ENCODE peak calls at places on chromosomes 12 and 14, in nine cellular contexts. W, X, H, E, C, N, U, G and J are unnamed samples.

GRCh38 chr12:111686574-111687105 is 787 bp downstream of the ACAD10 start:
- DNase-seq in W (peak; percentile 29), X (peak; percentile 2), H (no peak), E (no peak), C (no peak), N (no peak), U (no peak), G (no peak), J (no peak)

GRCh38 chr12:5096241-5096880 is 52.7 kb downstream of the KCNA5 start:
- DNase-seq in W (peak; percentile 81), X (no peak), H (no peak), E (no peak), C (no peak), N (no peak), U (no peak), G (no peak), J (no peak)

GRCh38 chr12:52130695-52131094 is 51.2 kb downstream of the SMIM41 start:
- DNase-seq in W (no peak), X (no peak), H (no peak), E (no peak), C (peak; percentile 38), N (no peak), U (no peak), G (no peak), J (no peak)

GRCh38 chr12:41981758-41982157 is 162.9 kb downstream of the GXYLT1 start:
- DNase-seq in W (peak; percentile 70), X (no peak), H (no peak), E (no peak), C (no peak), N (no peak), U (no peak), G (no peak), J (no peak)

GRCh38 chr14:24734917-24735500 is 101.0 kb upstream of the GZMB start:
- DNase-seq in W (peak; percentile 49), X (peak; percentile 81), H (peak; percentile 71), E (no peak), C (no peak), N (no peak), U (peak; percentile 83), G (peak; percentile 66), J (no peak)

GRCh38 chr12:132062481-132062880 is 81.6 kb downstream of the DDX51 start:
- DNase-seq in W (no peak), X (no peak), H (no peak), E (no peak), C (no peak), N (no peak), U (no peak), G (no peak), J (no peak)

GRCh38 chr14:52342849-52343606 is 28.9 kb downstream of the PTGER2 start:
- DNase-seq in W (peak; percentile 71), X (no peak), H (no peak), E (no peak), C (no peak), N (no peak), U (no peak), G (no peak), J (no peak)

GRCh38 chr14:25090716-25091454 is 40.9 kb upstream of the STXBP6 start:
- DNase-seq in W (peak; percentile 86), X (peak; percentile 74), H (peak; percentile 81), E (no peak), C (no peak), N (no peak), U (no peak), G (no peak), J (no peak)

GRCh38 chr12:122079038-122079531 is 529 bp downstream of the MLXIP start:
- DNase-seq in W (no peak), X (no peak), H (peak; percentile 44), E (no peak), C (peak; percentile 88), N (peak; percentile 66), U (peak; percentile 54), G (no peak), J (peak; percentile 59)

GRCh38 chr14:57291692-57292647 is 23.2 kb downstream of the AP5M1 start:
- DNase-seq in W (no peak), X (no peak), H (no peak), E (no peak), C (no peak), N (no peak), U (peak; percentile 79), G (no peak), J (no peak)

GRCh38 chr14:68135566-68135965 is 316.0 kb downstream of the RAD51B start:
- DNase-seq in W (peak; percentile 86), X (no peak), H (no peak), E (no peak), C (no peak), N (no peak), U (no peak), G (no peak), J (no peak)

GRCh38 chr14:67623114-67623513 is 3.4 kb downstream of the ARG2 start:
- DNase-seq in W (peak; percentile 48), X (no peak), H (no peak), E (no peak), C (no peak), N (no peak), U (no peak), G (no peak), J (no peak)

GRCh38 chr12:6382371-6382770 is 1.6 kb upstream of the LTBR start:
- DNase-seq in W (no peak), X (no peak), H (no peak), E (no peak), C (no peak), N (no peak), U (peak; percentile 40), G (no peak), J (no peak)

GRCh38 chr12:104859144-104859543 is 98.9 kb downstream of the SLC41A2 start:
- DNase-seq in W (peak; percentile 93), X (no peak), H (no peak), E (no peak), C (no peak), N (no peak), U (no peak), G (no peak), J (no peak)

GRCh38 chr12:23349550-23349949 is 599.9 kb downstream of the SOX5 start:
- DNase-seq in W (no peak), X (no peak), H (no peak), E (no peak), C (no peak), N (no peak), U (no peak), G (no peak), J (no peak)

GRCh38 chr12:114238808-114239207 is 167.1 kb downstream of the TBX5 start:
- DNase-seq in W (peak; percentile 61), X (no peak), H (no peak), E (no peak), C (no peak), N (no peak), U (no peak), G (peak; percentile 54), J (no peak)

GRCh38 chr14:103629503-103630121 is 601 bp downstream of the KLC1 start:
- DNase-seq in W (peak; percentile 20), X (peak; percentile 46), H (peak; percentile 68), E (no peak), C (peak; percentile 91), N (peak; percentile 67), U (peak; percentile 85), G (peak; percentile 79), J (peak; percentile 89)

GRCh38 chr12:28023156-28023887 is 50.8 kb upstream of the PTHLH start:
- DNase-seq in W (peak; percentile 96), X (no peak), H (no peak), E (no peak), C (no peak), N (no peak), U (no peak), G (no peak), J (no peak)

GRCh38 chr12:12645485-12645884 is 33.8 kb downstream of the CREBL2 start:
- DNase-seq in W (peak; percentile 33), X (peak; percentile 62), H (no peak), E (no peak), C (no peak), N (peak; percentile 56), U (peak; percentile 55), G (peak; percentile 6), J (no peak)

GRCh38 chr14:94880805-94881204 is 110.9 kb upstream of the GSC start:
- DNase-seq in W (no peak), X (no peak), H (no peak), E (no peak), C (no peak), N (no peak), U (no peak), G (no peak), J (no peak)

DNA sequence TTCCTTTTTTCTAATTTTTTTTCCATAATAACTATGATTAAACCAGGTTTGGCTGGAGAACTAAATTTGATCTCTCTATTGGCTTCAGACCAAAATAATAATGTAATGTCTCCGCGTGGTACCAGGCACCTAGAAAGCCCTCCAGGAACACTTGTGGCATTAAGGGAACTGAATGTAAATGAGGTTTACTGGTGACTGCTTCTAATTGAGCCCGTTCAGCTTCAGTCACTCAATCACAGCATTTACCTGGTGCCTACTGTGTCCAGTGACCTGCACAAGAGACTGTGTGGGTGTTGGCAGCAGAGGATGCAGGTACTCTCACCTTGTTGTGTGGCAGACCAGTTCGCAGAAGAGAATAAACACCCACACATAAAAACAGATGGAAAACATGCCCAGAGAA is 302.5 kb downstream of the DPF3 start:
- DNase-seq in W (no peak), X (no peak), H (no peak), E (no peak), C (no peak), N (no peak), U (no peak), G (no peak), J (no peak)
- H3K4me1 ChIP-seq in W (no peaks in the 10 kb centered on the region), X (no peaks in the 10 kb centered on the region), H (no peaks in the 10 kb centered on the region), E (peaks cover 19% of the 10 kb centered on the region), C (no peaks in the 10 kb centered on the region), N (peaks cover 34% of the 10 kb centered on the region), U (no peaks in the 10 kb centered on the region), G (no peaks in the 10 kb centered on the region), J (no peaks in the 10 kb centered on the region)

GRCh38 chr14:26941521-26941920 is 343.7 kb upstream of the NOVA1 start:
- DNase-seq in W (no peak), X (no peak), H (no peak), E (no peak), C (no peak), N (no peak), U (no peak), G (no peak), J (no peak)
- H3K27ac ChIP-seq in W (no peak overlapping the region), X (no peak overlapping the region), H (no peak overlapping the region), E (no peak overlapping the region), C (no peak overlapping the region), N (no peak overlapping the region), U (no peak overlapping the region), G (no peak overlapping the region), J (no peak overlapping the region)

DNA sequence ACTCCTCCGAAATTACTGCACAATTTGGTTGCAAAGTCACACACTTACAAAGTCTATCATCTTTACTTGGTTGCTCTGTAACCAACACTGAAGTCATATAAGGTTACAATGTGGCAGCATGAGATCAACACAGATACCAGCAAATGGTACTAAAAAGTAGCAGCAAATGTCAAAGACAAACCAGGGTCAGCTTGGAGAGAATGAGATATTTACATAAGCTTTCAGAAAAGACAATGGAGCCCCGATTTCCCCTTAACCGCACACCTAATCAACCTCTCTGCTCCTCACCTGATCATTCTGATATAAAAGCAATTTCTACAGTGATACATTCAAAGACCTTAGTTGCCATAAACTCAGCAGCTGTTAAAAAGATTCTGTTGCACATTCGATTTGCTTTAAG is 76.4 kb upstream of the FOXN3 start:
- DNase-seq in W (no peak), X (no peak), H (no peak), E (no peak), C (no peak), N (no peak), U (no peak), G (no peak), J (no peak)
- H3K4me3 ChIP-seq in W (no peak overlapping the region), X (no peak overlapping the region), H (no peak overlapping the region), E (no peak overlapping the region), C (no peak overlapping the region), N (no peak overlapping the region), U (no peak overlapping the region), G (peak overlapping the region; percentile 0), J (no peak overlapping the region)

GRCh38 chr12:47896022-47896421 is 8.8 kb downstream of the VDR start:
- DNase-seq in W (no peak), X (peak; percentile 46), H (no peak), E (no peak), C (no peak), N (no peak), U (no peak), G (no peak), J (no peak)
- H3K4me1 ChIP-seq in W (peaks cover 9% of the 10 kb centered on the region), X (peaks cover 11% of the 10 kb centered on the region), H (peaks cover 7% of the 10 kb centered on the region), E (peaks cover 25% of the 10 kb centered on the region), C (peaks cover 24% of the 10 kb centered on the region), N (peaks cover 14% of the 10 kb centered on the region), U (peaks cover 6% of the 10 kb centered on the region), G (no peaks in the 10 kb centered on the region), J (no peaks in the 10 kb centered on the region)